ENCODE peak calls at places on chromosomes 4 and X, in seven cellular contexts. U is A549; Z is CMK; A is NCI-H1092; Y is central memory CD4-positive, alpha-beta T cell; W is endothelial cell; X is stimulated activated CD8-positive, alpha-beta memory T cell treated with anti-CD3 and anti-CD28 coated beads, Interleukin-2, amount 100 ng/mL, for 48 hours. R is an unnamed sample.

GRCh38 chr4:133450813-133451212 is 301.7 kb downstream of the PCDH10 start:
- DNase-seq in U (no peak), Z (no peak), A (no peak), Y (no peak), W (no peak), X (no peak), R (no peak)

GRCh38 chr4:25879991-25880641 is 17.3 kb upstream of the SEL1L3 start:
- DNase-seq in U (no peak), Z (no peak), A (no peak), Y (no peak), W (no peak), X (no peak), R (no peak)

GRCh38 chr4:184028571-184028996 is 123.5 kb downstream of the STOX2 start:
- DNase-seq in U (no peak), Z (no peak), A (no peak), Y (no peak), W (no peak), X (no peak), R (no peak)

GRCh38 chr4:119039160-119039559 is 96.5 kb upstream of the MYOZ2 start:
- DNase-seq in U (no peak), Z (no peak), A (no peak), Y (no peak), W (no peak), X (no peak), R (no peak)

GRCh38 chr4:14415146-14415545 is 587.1 kb upstream of the CPEB2 start:
- DNase-seq in U (no peak), Z (no peak), A (no peak), Y (no peak), W (peak), X (no peak), R (no peak)

GRCh38 chr4:148030486-148030885 is 298.6 kb downstream of the ARHGAP10 start:
- DNase-seq in U (no peak), Z (no peak), A (no peak), Y (no peak), W (no peak), X (no peak), R (no peak)

GRCh38 chr4:2256156-2256731 is 5.7 kb downstream of the MXD4 start:
- DNase-seq in U (no peak), Z (no peak), A (no peak), Y (no peak), W (peak), X (no peak), R (no peak)

GRCh38 chr4:168723020-168723419 is 226.2 kb downstream of the PALLD start:
- DNase-seq in U (no peak), Z (no peak), A (no peak), Y (no peak), W (no peak), X (no peak), R (no peak)

GRCh38 chr4:32161382-32161781 is 1441.2 kb downstream of the PCDH7 start:
- DNase-seq in U (no peak), Z (no peak), A (no peak), Y (no peak), W (no peak), X (no peak), R (no peak)

GRCh38 chr4:65071532-65071931 is 598.8 kb downstream of the EPHA5 start:
- DNase-seq in U (no peak), Z (no peak), A (no peak), Y (no peak), W (no peak), X (no peak), R (no peak)

GRCh38 chr4:158903079-158903456 is 134.2 kb downstream of the FNIP2 start:
- DNase-seq in U (no peak), Z (no peak), A (no peak), Y (no peak), W (no peak), X (no peak), R (no peak)

GRCh38 chr4:148557793-148558192 is 115.6 kb upstream of the NR3C2 start:
- DNase-seq in U (no peak), Z (no peak), A (no peak), Y (no peak), W (no peak), X (no peak), R (no peak)

GRCh38 chrX:135328421-135329005 is 19.2 kb downstream of the ETDC start:
- DNase-seq in U (no peak), Z (no peak), A (no peak), Y (no peak), W (no peak), X (no peak), R (no peak)

GRCh38 chrX:107684956-107685385 is 56.7 kb downstream of the PRPS1 start:
- DNase-seq in U (no peak), Z (peak), A (no peak), Y (no peak), W (peak), X (no peak), R (no peak)

GRCh38 chrX:136206916-136207315 is 44.3 kb downstream of the MAP7D3 start:
- DNase-seq in U (no peak), Z (no peak), A (no peak), Y (no peak), W (no peak), X (no peak), R (no peak)

GRCh38 chr4:117777721-117778120 is 256.6 kb upstream of the NDST3 start:
- DNase-seq in U (no peak), Z (no peak), A (no peak), Y (no peak), W (no peak), X (no peak), R (no peak)

GRCh38 chrX:136250191-136251041 is 784 bp downstream of the MAP7D3 start:
- DNase-seq in U (peak), Z (no peak), A (no peak), Y (no peak), W (peak), X (no peak), R (no peak)

GRCh38 chr4:56387023-56388001 is at the start of gene AASDH:
- DNase-seq in U (peak), Z (peak), A (peak), Y (peak), W (peak), X (peak), R (peak)

GRCh38 chr4:161252520-161253141 is 911.2 kb downstream of the FSTL5 start:
- DNase-seq in U (peak), Z (no peak), A (peak), Y (no peak), W (no peak), X (no peak), R (peak)

GRCh38 chrX:14598330-14598729 is 69.0 kb downstream of the GLRA2 start:
- DNase-seq in U (no peak), Z (no peak), A (no peak), Y (no peak), W (no peak), X (no peak), R (peak)

GRCh38 chr4:100098681-100099080 is 91.6 kb downstream of the DDIT4L start:
- DNase-seq in U (no peak), Z (no peak), A (no peak), Y (no peak), W (no peak), X (no peak), R (no peak)

GRCh38 chr4:661856-662761 is 12.0 kb downstream of the ATP5ME start:
- DNase-seq in U (no peak), Z (no peak), A (no peak), Y (no peak), W (no peak), X (no peak), R (no peak)

GRCh38 chrX:24694825-24695224 is 1.1 kb downstream of the POLA1 start:
- DNase-seq in U (no peak), Z (no peak), A (no peak), Y (no peak), W (no peak), X (no peak), R (no peak)

GRCh38 chrX:28058906-28059305 is 77.7 kb upstream of the DCAF8L1 start:
- DNase-seq in U (no peak), Z (no peak), A (no peak), Y (no peak), W (no peak), X (no peak), R (no peak)

GRCh38 chrX:154317391-154318000 is 21.9 kb downstream of the TKTL1 start:
- DNase-seq in U (peak), Z (no peak), A (no peak), Y (no peak), W (peak), X (no peak), R (peak)

GRCh38 chrX:110665636-110666035 is 130.0 kb downstream of the CHRDL1 start:
- DNase-seq in U (peak), Z (no peak), A (no peak), Y (no peak), W (peak), X (no peak), R (peak)

GRCh38 chr4:1365271-1366178 is 18.5 kb downstream of the UVSSA start:
- DNase-seq in U (no peak), Z (no peak), A (no peak), Y (no peak), W (no peak), X (no peak), R (peak)

GRCh38 chr4:143357161-143357845 is 20.6 kb downstream of the GAB1 start:
- DNase-seq in U (no peak), Z (no peak), A (no peak), Y (no peak), W (no peak), X (no peak), R (no peak)

GRCh38 chr4:20395160-20395773 is 143.6 kb downstream of the SLIT2 start:
- DNase-seq in U (peak), Z (no peak), A (peak), Y (no peak), W (peak), X (peak), R (peak)

GRCh38 chr4:23877758-23878229 is 12.1 kb downstream of the PPARGC1A start:
- DNase-seq in U (no peak), Z (no peak), A (no peak), Y (no peak), W (no peak), X (no peak), R (no peak)

GRCh38 chr4:85474818-85475630 is at the start of gene ARHGAP24:
- DNase-seq in U (peak), Z (no peak), A (peak), Y (no peak), W (peak), X (peak), R (peak)